ENCODE peak calls at places on chromosomes 4 and X, in five cellular contexts. R, U, C, N and F are unnamed samples.

GRCh38 chrX:356385-357034 is 30.2 kb downstream of the PPP2R3B start:
- DNase-seq in U (no peak), C (no peak), N (peak), R (no peak), F (no peak)

GRCh38 chr4:78331186-78331585 is 220.4 kb upstream of the ANXA3 start:
- DNase-seq in C (no peak), R (no peak), N (no peak), U (no peak), F (no peak)

GRCh38 chr4:28350485-28350884 is 1489.8 kb downstream of the STIM2 start:
- DNase-seq in R (no peak), C (no peak), U (no peak), N (peak), F (no peak)

GRCh38 chrX:112688242-112688641 is 8.5 kb upstream of the LHFPL1 start:
- DNase-seq in N (no peak), U (no peak), C (no peak), R (no peak), F (no peak)

GRCh38 chr4:113436360-113436759 is 325.2 kb downstream of the CAMK2D start:
- DNase-seq in R (no peak), N (peak), C (no peak), U (no peak), F (no peak)

GRCh38 chr4:158015241-158015640 is 157.6 kb downstream of the GASK1B start:
- DNase-seq in N (peak), R (no peak), U (no peak), C (no peak), F (no peak)

GRCh38 chr4:154491731-154492249 is at the start of gene DCHS2:
- DNase-seq in N (no peak), C (no peak), R (peak), U (no peak), F (peak)

GRCh38 chrX:11648705-11649519 is 16.8 kb downstream of the ARHGAP6 start:
- DNase-seq in C (no peak), U (no peak), N (no peak), R (no peak), F (no peak)

GRCh38 chr4:177012918-177013545 is 220.3 kb upstream of the VEGFC start:
- DNase-seq in R (no peak), C (no peak), U (no peak), N (no peak), F (no peak)

GRCh38 chr4:73019462-73020047 is 50.0 kb downstream of the COX18 start:
- DNase-seq in N (peak), C (no peak), R (no peak), U (no peak), F (peak)

GRCh38 chr4:167622481-167623240 is 388.4 kb upstream of the SPOCK3 start:
- DNase-seq in U (peak), C (no peak), R (peak), N (peak), F (peak)

GRCh38 chr4:25896782-25897539 is 17.1 kb upstream of the SMIM20 start:
- DNase-seq in N (no peak), C (no peak), R (no peak), U (peak), F (no peak)

GRCh38 chr4:6701371-6701770 is 7.7 kb downstream of the S100P start:
- DNase-seq in U (no peak), N (no peak), R (peak), C (no peak), F (no peak)

GRCh38 chr4:54390670-54391069 is 161.6 kb downstream of the PDGFRA start:
- DNase-seq in N (no peak), R (no peak), U (peak), C (no peak), F (no peak)

GRCh38 chrX:132636080-132636479 is 147.2 kb upstream of the MBNL3 start:
- DNase-seq in N (no peak), C (no peak), R (no peak), U (no peak), F (no peak)
- TF ChIP-seq CTCF in N (peak), C (no peak), R (no peak), U (no peak), F (no peak)

DNA sequence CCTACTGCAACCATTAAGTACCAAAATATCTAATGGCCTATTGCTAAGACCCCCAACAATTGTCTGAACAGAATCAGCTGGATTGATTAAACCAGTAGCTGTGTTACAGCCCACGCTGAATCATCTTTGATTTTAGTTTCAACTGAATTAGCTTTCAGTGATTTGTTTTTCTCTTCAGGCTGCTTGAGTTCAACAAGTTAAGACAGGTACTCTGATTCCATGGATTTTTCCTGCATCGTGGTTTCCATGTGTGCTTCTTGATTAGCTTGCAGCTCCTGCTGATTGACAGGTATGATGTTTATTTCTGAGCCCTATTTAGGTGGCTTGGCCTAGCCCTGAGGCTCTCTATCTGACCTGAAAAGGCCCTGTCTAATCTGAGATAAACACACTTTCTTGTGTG is 91.3 kb downstream of the GUCY2F start:
- DNase-seq in U (no peak), C (no peak), N (no peak), R (no peak), F (no peak)
- TF ChIP-seq CTCF in U (no peak), C (no peak), N (no peak), R (no peak), F (no peak)

DNA sequence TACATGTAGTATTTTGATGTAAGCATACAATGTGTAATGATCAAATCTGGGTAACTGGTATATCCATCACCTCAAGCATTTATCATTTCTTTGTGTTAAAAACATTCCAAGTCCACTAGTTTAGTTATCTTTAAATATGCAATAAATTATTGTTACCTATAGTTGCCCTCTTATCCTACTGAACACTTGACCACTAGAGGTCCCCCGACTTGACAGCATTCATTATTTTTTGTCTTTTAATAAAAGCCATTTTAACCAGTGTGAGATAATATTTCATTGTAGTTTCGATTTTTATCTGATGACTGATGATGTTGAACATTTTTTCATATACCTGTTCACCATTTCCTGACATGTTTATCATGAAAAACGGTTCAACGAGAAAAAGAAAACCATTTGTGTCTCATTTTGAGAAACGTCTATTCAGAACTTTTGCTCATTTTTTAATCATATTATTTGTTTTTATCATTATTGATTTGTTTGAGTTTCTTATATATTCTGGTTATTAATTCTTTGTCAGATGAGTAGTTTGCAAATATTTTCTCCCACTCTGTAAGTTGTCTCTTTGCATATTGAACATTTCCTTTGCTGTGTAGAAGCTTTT is 199.0 kb upstream of the CXXC4 start:
- DNase-seq in U (no peak), R (no peak), N (peak), C (no peak), F (no peak)
- TF ChIP-seq CTCF in U (no peak), R (no peak), N (peak), C (no peak), F (peak)

GRCh38 chr4:20423420-20423819 is 171.7 kb downstream of the SLIT2 start:
- DNase-seq in C (no peak), U (no peak), N (no peak), R (no peak), F (no peak)

GRCh38 chr4:20418865-20419451 is 167.3 kb downstream of the SLIT2 start:
- DNase-seq in R (no peak), C (no peak), N (peak), U (no peak), F (no peak)

GRCh38 chr4:20420916-20421315 is 169.2 kb downstream of the SLIT2 start:
- DNase-seq in N (no peak), U (no peak), C (no peak), R (no peak), F (no peak)

GRCh38 chr4:20421586-20421985 is 169.9 kb downstream of the SLIT2 start:
- DNase-seq in R (no peak), N (peak), C (no peak), U (no peak), F (no peak)

DNA sequence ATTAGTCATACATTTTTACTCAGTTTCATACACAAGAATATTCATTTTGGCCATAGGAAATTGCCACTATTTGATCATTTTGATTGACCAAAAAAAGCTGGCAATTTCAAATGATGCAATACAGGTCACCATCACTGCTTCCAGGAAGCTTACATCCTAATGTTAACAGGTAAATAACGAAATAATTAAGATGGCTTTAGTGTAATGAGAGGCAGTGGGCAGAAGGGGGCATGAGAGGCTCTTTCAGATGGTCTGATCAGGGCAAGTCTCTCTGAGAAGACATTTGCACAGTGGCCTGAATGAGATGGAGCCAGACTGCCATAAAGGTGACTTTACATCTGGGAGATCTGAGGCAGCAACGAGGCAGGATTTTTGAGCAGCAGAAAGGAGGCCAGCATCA is 170.7 kb downstream of the SLIT2 start:
- DNase-seq in R (peak), N (peak), C (no peak), U (peak), F (peak)
- TF ChIP-seq CTCF in R (peak), N (peak), C (no peak), U (peak), F (peak)

DNA sequence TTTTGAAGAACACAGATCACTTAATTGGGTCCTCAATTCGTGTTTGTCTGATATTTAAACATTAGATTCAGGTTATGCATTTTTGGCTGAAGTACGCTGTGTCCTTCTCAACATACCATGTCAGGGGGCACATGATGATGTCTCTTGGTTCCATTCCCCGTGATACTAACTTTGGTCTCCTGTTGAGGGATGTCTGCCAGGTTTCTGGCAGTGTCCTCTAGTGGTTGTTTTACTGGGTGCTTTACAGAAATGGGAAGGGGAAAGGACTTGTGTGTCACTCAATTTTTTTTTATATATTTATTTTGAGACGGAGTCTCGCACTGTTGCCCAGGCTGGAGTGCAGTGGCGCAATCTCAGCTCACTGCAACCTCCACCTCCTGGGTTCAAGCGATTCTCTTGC is 58.2 kb downstream of the WWC2 start:
- DNase-seq in C (no peak), N (no peak), R (no peak), U (no peak), F (no peak)
- TF ChIP-seq CTCF in C (no peak), N (peak), R (no peak), U (no peak), F (no peak)

GRCh38 chr4:99723555-99724450 is 66.2 kb upstream of the C4orf54 start:
- DNase-seq in C (no peak), R (no peak), N (peak), U (peak), F (no peak)
- TF ChIP-seq CTCF in C (no peak), R (no peak), N (no peak), U (no peak), F (no peak)

GRCh38 chrX:34365482-34365881 is 233.4 kb upstream of the FAM47A start:
- DNase-seq in N (peak), U (no peak), R (peak), C (no peak), F (peak)
- TF ChIP-seq CTCF in N (peak), U (no peak), R (no peak), C (no peak), F (peak)